ENCODE peak calls at places on chromosome 10, in six cellular contexts. I, W, E, M, X and D are unnamed samples.

GRCh38 chr10:10824611-10825148 is 193.0 kb upstream of the CELF2 start:
- DNase-seq in X (no peak), E (peak), W (peak), I (no peak), M (peak), D (peak)

GRCh38 chr10:91220954-91221696 is 662 bp downstream of the PCGF5 start:
- DNase-seq in X (no peak), I (peak), W (peak), M (no peak), E (peak), D (peak)

GRCh38 chr10:110957603-110958002 is 38.2 kb downstream of the SHOC2 start:
- DNase-seq in E (no peak), I (no peak), W (no peak), M (no peak), X (no peak), D (no peak)

GRCh38 chr10:1120761-1121160 is 64.6 kb downstream of the WDR37 start:
- DNase-seq in W (no peak), E (no peak), I (no peak), M (no peak), X (no peak), D (peak)

GRCh38 chr10:128476845-128477244 is 350.6 kb upstream of the MKI67 start:
- DNase-seq in E (no peak), X (no peak), W (no peak), I (no peak), M (no peak), D (no peak)

GRCh38 chr10:132872658-132873057 is 69.7 kb downstream of the CFAP46 start:
- DNase-seq in I (no peak), E (peak), W (no peak), M (no peak), X (no peak), D (no peak)

GRCh38 chr10:70915206-70915605 is 26.8 kb upstream of the PCBD1 start:
- DNase-seq in I (peak), E (no peak), X (no peak), W (no peak), M (no peak), D (no peak)

GRCh38 chr10:74058658-74059057 is 60.7 kb downstream of the VCL start:
- DNase-seq in M (no peak), X (no peak), I (no peak), W (no peak), E (no peak), D (no peak)

GRCh38 chr10:74075906-74076305 is 74.7 kb downstream of the AP3M1 start:
- DNase-seq in W (no peak), X (no peak), I (no peak), M (no peak), E (no peak), D (no peak)

GRCh38 chr10:24926549-24926948 is 25.9 kb downstream of the PRTFDC1 start:
- DNase-seq in I (no peak), X (no peak), E (no peak), W (no peak), M (no peak), D (no peak)

GRCh38 chr10:12708921-12709320 is 292.6 kb downstream of the CCDC3 start:
- DNase-seq in X (peak), M (no peak), I (no peak), W (peak), E (no peak), D (peak)

GRCh38 chr10:11411926-11412545 is 199.4 kb downstream of the USP6NL start:
- DNase-seq in M (no peak), W (no peak), E (no peak), I (no peak), X (peak), D (no peak)

GRCh38 chr10:102426803-102427287 is 5.5 kb downstream of the CUEDC2 start:
- DNase-seq in W (peak), I (no peak), X (no peak), E (no peak), M (no peak), D (no peak)

GRCh38 chr10:101986277-101986971 is 69.5 kb downstream of the ARMH3 start:
- DNase-seq in I (peak), M (no peak), E (peak), W (no peak), X (no peak), D (no peak)

GRCh38 chr10:72834183-72834825 is 59.2 kb upstream of the OIT3 start:
- DNase-seq in E (peak), W (peak), I (no peak), X (peak), M (peak), D (peak)

GRCh38 chr10:18332484-18332883 is 192.3 kb downstream of the CACNB2 start:
- DNase-seq in M (no peak), E (no peak), X (no peak), W (no peak), I (no peak), D (no peak)

GRCh38 chr10:80590585-80591125 is 53.0 kb downstream of the SH2D4B start:
- DNase-seq in E (peak), W (no peak), I (no peak), X (no peak), M (no peak), D (no peak)

GRCh38 chr10:34551295-34551694 is 263.8 kb downstream of the PARD3 start:
- DNase-seq in M (no peak), E (no peak), X (no peak), W (no peak), I (no peak), D (no peak)

DNA sequence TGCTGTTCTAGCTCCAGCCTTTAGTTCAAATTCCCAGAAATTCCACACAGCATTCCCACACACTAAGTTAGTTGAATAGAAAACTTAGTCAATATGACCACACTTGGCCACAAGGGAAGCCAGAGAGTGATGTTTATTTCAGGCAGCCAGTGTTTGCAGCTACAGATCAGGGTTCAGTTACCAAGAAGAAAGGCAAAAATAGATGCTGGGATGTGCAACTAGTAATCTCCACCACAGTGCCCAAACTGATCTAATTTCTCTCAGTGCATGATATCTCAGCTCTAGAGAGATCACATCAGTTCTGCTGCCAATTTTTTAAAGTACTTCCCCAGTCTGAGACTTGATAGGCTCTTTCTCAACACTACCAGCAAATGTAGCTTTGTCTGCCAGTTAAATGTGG is 17.6 kb downstream of the SLF2 start:
- DNase-seq in E (no peak), I (no peak), W (peak), X (no peak), M (no peak), D (no peak)
- TF ChIP-seq CTCF in E (no peak), I (no peak), W (no peak), X (peak), M (peak), D (no peak)

DNA sequence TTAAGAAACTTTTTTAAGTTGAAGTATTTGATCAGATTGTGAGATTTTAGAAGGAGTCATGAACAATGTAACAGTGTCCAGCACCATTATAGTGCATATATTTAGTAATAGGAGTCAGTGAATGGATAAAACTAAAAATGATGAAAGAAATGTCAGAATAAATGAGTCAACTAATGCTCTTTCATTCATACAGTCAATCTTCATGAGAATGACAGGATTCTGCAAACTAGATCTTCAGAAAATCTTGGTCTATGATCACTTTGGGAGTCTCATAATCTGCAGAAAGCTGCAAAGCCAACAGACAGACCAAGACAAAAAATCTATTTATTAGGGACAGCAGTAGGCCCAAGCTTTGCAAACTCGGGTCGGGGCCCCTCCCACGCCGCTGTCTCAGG is 710 bp downstream of the RNLS start:
- DNase-seq in X (no peak), W (no peak), E (no peak), M (no peak), I (no peak), D (no peak)
- H3K4me3 ChIP-seq in X (peak), W (no peak), E (peak), M (peak), I (peak), D (peak)

GRCh38 chr10:35613597-35614226 is 8.6 kb downstream of the GJD4 start:
- DNase-seq in M (no peak), W (peak), I (no peak), E (no peak), X (no peak), D (peak)
- TF ChIP-seq CTCF in M (peak), W (peak), I (peak), E (no peak), X (peak), D (peak)

DNA sequence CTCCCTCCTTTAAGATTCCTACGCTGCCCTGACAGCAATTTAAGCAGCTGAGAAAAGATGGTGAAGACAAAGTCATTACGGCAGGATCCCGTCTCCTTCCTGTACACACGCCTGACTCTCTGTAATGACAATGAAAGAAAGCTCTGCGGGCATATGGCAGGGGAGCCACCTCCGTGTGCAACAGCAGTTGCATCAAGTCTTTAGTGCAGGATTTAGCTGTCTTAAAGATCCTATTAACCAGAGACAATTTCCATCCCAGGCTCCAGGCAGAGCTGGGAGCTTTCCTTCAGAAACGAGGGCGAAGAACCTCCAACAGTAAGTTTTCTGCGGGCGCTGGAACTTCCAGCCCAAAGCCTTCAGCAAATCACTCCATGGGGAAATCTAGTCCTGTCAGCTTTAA is 75.1 kb downstream of the CTBP2 start:
- DNase-seq in X (no peak), E (no peak), I (no peak), W (no peak), M (no peak), D (no peak)
- H3K4me3 ChIP-seq in X (no peak), E (no peak), I (no peak), W (no peak), M (no peak), D (no peak)

GRCh38 chr10:90136731-90137316 is 435.4 kb downstream of the KIF20B start:
- DNase-seq in M (no peak), W (peak), I (no peak), E (no peak), X (peak), D (peak)

GRCh38 chr10:90133606-90134005 is 432.2 kb downstream of the KIF20B start:
- DNase-seq in W (no peak), E (no peak), X (no peak), M (no peak), I (no peak), D (no peak)

GRCh38 chr10:90138844-90139243 is 437.5 kb downstream of the KIF20B start:
- DNase-seq in E (no peak), W (no peak), I (no peak), M (no peak), X (no peak), D (no peak)
- TF ChIP-seq CTCF in E (no peak), W (no peak), I (peak), M (peak), X (peak), D (peak)

DNA sequence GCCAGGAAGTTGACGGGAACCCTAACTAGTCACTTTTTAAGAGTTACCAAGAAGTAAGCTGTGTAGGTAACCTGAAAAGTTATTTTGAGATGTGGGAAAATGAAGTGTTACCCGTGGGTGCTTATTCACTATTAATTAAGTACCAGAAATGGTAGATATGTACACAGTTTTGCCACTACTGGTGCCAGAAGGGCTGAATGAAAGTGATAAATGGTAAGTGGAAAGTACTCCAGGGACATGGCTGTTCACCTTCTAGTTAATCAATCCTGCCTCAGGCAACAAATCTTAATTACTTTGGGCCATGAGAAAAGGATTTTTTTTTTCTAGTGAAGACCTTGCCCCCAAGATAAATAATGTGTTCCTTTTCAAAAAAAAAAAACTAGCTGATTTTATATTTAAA is 15.8 kb downstream of the NET1 start:
- DNase-seq in I (no peak), W (no peak), E (no peak), M (no peak), X (no peak), D (no peak)
- H3K4me3 ChIP-seq in I (no peak), W (no peak), E (no peak), M (no peak), X (no peak), D (no peak)

GRCh38 chr10:37520488-37520887 is 336.9 kb downstream of the ZNF248 start:
- DNase-seq in M (no peak), X (no peak), W (no peak), I (no peak), E (no peak), D (no peak)
- TF ChIP-seq CTCF in M (no peak), X (no peak), W (no peak), I (no peak), E (no peak), D (no peak)

GRCh38 chr10:96676272-96677112 is 43.8 kb downstream of the PIK3AP1 start:
- DNase-seq in M (no peak), E (no peak), X (no peak), W (no peak), I (no peak), D (no peak)
- H3K4me3 ChIP-seq in M (no peak), E (no peak), X (no peak), W (no peak), I (no peak), D (no peak)

GRCh38 chr10:121518321-121518720 is 79.9 kb downstream of the FGFR2 start:
- DNase-seq in M (no peak), W (no peak), I (no peak), E (no peak), X (no peak), D (no peak)

GRCh38 chr10:121521794-121522556 is 76.3 kb downstream of the FGFR2 start:
- DNase-seq in W (no peak), X (no peak), I (no peak), M (no peak), E (no peak), D (no peak)

GRCh38 chr10:121519411-121519810 is 78.8 kb downstream of the FGFR2 start:
- DNase-seq in M (no peak), I (no peak), X (no peak), W (no peak), E (no peak), D (no peak)

GRCh38 chr10:121522841-121523240 is 75.4 kb downstream of the FGFR2 start:
- DNase-seq in E (no peak), W (no peak), M (no peak), I (no peak), X (no peak), D (no peak)

DNA sequence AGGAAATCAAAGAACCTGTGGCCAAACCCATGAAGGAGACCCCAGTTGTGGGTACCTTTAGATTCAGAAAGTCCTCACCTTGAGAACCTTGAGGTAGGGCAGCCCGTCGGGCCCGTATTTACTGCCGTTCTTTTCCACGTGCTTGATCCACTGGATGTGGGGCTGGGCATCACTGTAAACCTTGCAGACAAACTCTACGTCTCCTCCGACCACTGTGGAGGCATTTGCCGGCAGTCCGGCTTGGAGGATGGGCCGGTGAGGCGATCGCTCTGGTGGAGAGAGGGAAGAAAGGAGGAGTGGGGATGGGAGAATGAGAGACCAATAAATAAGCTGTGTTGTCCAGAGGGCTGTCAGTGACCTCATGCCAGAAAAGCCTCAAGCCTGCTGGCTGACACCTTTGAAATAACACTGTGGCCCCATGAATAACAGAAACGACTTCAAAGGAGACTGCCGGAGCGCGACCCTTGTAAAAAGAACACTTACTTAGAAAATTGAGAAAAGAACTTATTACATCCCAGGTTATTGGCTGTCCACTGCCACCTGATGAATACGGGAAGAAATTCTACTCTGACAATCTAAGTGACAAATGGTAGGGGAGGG is 78.2 kb downstream of the FGFR2 start:
- DNase-seq in W (no peak), X (no peak), I (no peak), E (no peak), M (no peak), D (no peak)
- TF ChIP-seq CTCF in W (no peak), X (no peak), I (no peak), E (no peak), M (no peak), D (no peak)

DNA sequence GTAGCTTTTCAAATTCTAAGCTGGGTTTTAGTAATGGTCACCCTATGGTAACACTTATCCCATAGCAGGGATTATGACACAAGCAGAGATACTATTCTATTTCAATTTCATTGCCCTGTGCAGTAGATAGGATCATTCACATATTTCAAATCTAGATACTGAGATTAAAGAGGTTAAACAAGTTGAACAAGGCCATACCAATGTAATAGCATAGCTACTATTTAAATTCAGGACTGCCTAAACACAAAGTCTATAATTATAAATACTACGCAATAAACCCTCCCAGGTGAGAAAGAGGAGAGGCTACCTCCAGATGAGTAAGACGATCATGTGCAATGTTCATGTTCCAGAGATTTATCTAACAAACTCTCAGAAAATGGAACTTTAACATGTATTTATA is 1.1 kb downstream of the LIPM start:
- DNase-seq in E (no peak), M (no peak), X (no peak), I (no peak), W (no peak), D (no peak)
- H3K4me3 ChIP-seq in E (no peak), M (no peak), X (no peak), I (no peak), W (no peak), D (no peak)